ENCODE peak calls at places on chromosomes 7 and 10, in eight cellular contexts. M is left lung, J is body of pancreas, G is tibial artery, F is WERI-Rb-1, N is dorsolateral prefrontal cortex, O is thoracic aorta, Y is transverse colon. Z is an unnamed sample.

GRCh38 chr10:2925631-2926030 is 141.7 kb upstream of the PFKP start:
- DNase-seq in M (no peak), J (peak), G (peak), F (no peak), N (no peak), O (no peak), Y (peak), Z (peak)

GRCh38 chr10:60236869-60237524 is 152.7 kb downstream of the ANK3 start:
- DNase-seq in M (no peak), J (no peak), G (peak), F (no peak), N (peak), O (no peak), Y (peak), Z (no peak)

GRCh38 chr7:155774947-155775346 is 37.3 kb downstream of the SHH start:
- DNase-seq in M (no peak), J (no peak), G (no peak), F (no peak), N (no peak), O (no peak), Y (no peak), Z (no peak)

GRCh38 chr7:100351657-100352058 is 6.3 kb upstream of the PILRB start:
- DNase-seq in M (peak), J (no peak), G (no peak), F (no peak), N (no peak), O (no peak), Y (no peak), Z (no peak)

GRCh38 chr10:22583683-22584082 is 130.7 kb downstream of the PIP4K2A start:
- DNase-seq in M (no peak), J (no peak), G (no peak), F (no peak), N (no peak), O (no peak), Y (no peak), Z (no peak)

GRCh38 chr10:44749141-44749540 is 162.0 kb upstream of the TMEM72 start:
- DNase-seq in M (no peak), J (no peak), G (no peak), F (no peak), N (no peak), O (no peak), Y (no peak), Z (no peak)

GRCh38 chr10:14880201-14880600 is 1.5 kb downstream of the SUV39H2 start:
- DNase-seq in M (no peak), J (no peak), G (no peak), F (no peak), N (no peak), O (no peak), Y (no peak), Z (no peak)

GRCh38 chr7:2157473-2158279 is 75.1 kb downstream of the MAD1L1 start:
- DNase-seq in M (peak), J (no peak), G (peak), F (no peak), N (peak), O (peak), Y (peak), Z (peak)

GRCh38 chr7:131819891-131820290 is 263.5 kb upstream of the PODXL start:
- DNase-seq in M (no peak), J (no peak), G (no peak), F (peak), N (no peak), O (no peak), Y (no peak), Z (no peak)

GRCh38 chr10:132255489-132256344 is 52.0 kb downstream of the STK32C start:
- DNase-seq in M (no peak), J (no peak), G (no peak), F (no peak), N (no peak), O (no peak), Y (no peak), Z (no peak)

DNA sequence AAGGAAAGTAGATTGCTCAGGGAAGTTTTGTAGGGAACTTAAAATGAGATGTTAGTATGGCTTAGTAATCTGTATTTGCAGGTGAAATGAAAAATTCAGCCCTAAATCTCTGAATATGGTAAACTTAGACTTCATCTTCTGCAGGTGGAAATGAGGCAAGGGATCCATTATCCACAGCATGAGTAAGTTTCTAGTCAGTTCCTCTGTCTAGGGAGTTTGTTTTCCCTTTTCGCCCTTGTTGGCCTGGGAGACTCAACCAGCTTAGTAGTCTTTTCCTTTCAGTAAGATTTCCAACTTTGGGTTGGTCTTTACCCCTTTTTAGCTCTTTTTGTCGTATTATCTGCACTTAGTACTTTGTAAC is 65.6 kb downstream of the ZEB1 start:
- DNase-seq in M (no peak), J (no peak), G (no peak), F (no peak), N (no peak), O (no peak), Y (no peak), Z (no peak)
- H3K4me3 ChIP-seq in M (no peak), J (no peak), G (no peak), F (no peak), N (no peak), O (no peak), Y (no peak), Z (no peak)

GRCh38 chr7:30533886-30534285 is 29.3 kb upstream of the GGCT start:
- DNase-seq in M (no peak), J (no peak), G (peak), F (no peak), N (no peak), O (no peak), Y (no peak), Z (no peak)

GRCh38 chr7:30528779-30529178 is 24.1 kb upstream of the GGCT start:
- DNase-seq in M (no peak), J (no peak), G (no peak), F (no peak), N (no peak), O (no peak), Y (no peak), Z (no peak)

GRCh38 chr7:30526163-30526562 is 21.5 kb upstream of the GGCT start:
- DNase-seq in M (no peak), J (no peak), G (no peak), F (no peak), N (no peak), O (no peak), Y (no peak), Z (no peak)

GRCh38 chr7:30531286-30531685 is 26.7 kb upstream of the GGCT start:
- DNase-seq in M (no peak), J (no peak), G (no peak), F (no peak), N (no peak), O (no peak), Y (no peak), Z (no peak)

DNA sequence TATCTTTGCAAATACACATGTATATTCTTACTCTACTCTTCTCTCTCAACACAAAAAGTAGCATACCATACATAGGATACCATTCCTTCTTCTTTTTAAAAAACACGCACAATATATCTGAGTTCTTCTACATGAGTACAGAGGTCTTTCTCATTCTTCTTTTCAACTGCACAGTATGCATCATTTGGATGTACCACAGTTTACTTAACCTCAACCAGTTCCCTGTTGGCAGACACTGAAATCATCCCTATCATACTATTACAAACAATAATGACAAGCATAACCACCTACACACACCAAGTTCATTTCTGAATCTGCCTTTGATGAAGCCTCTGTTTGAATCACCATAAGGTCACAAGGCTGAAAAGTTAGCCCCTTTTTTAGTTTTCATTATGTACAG is 25.7 kb upstream of the GGCT start:
- DNase-seq in M (no peak), J (no peak), G (no peak), F (no peak), N (no peak), O (no peak), Y (no peak), Z (no peak)
- H3K27ac ChIP-seq in M (no peak), J (no peak), G (no peak), F (no peak), N (no peak), O (no peak), Y (no peak), Z (no peak)

GRCh38 chr10:19488592-19489280 is 327.5 kb upstream of the PLXDC2 start:
- DNase-seq in M (peak), J (peak), G (no peak), F (no peak), N (no peak), O (no peak), Y (peak), Z (no peak)
- H3K4me3 ChIP-seq in M (no peak), J (no peak), G (peak), F (no peak), N (peak), O (peak), Y (peak), Z (no peak)

DNA sequence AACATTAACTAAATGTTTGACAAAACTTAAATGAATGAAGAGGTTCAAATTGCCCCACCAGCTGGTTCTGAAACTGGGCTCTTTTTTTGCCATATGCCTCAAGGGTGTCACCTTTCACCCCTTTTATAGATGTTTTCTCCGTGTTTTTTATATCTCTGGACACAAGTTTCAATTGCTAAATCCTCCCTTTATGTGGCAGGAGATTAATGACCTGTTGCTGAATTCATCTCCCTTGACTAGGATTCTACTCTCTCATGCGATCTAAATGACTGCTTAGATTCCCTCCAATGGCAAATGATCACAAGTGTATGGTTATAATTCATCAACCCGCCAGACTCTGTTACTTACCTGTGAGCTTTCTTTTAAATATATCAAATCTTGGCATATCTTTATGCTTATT is 677.0 kb upstream of the POT1 start:
- DNase-seq in M (no peak), J (no peak), G (no peak), F (no peak), N (no peak), O (no peak), Y (no peak), Z (no peak)
- H3K27ac ChIP-seq in M (no peak), J (no peak), G (no peak), F (no peak), N (no peak), O (no peak), Y (no peak), Z (no peak)

GRCh38 chr7:19111474-19112143 is 5.8 kb downstream of the TWIST1 start:
- DNase-seq in M (no peak), J (no peak), G (no peak), F (no peak), N (no peak), O (no peak), Y (no peak), Z (no peak)
- H3K4me3 ChIP-seq in M (no peak), J (no peak), G (no peak), F (no peak), N (peak), O (peak), Y (no peak), Z (no peak)

GRCh38 chr10:29610876-29611647 is 23.7 kb downstream of the SVIL start:
- DNase-seq in M (no peak), J (no peak), G (no peak), F (no peak), N (no peak), O (no peak), Y (no peak), Z (no peak)

GRCh38 chr10:29608476-29609301 is 26.1 kb downstream of the SVIL start:
- DNase-seq in M (no peak), J (no peak), G (no peak), F (no peak), N (no peak), O (no peak), Y (no peak), Z (no peak)

GRCh38 chr10:29607576-29607975 is 27.2 kb downstream of the SVIL start:
- DNase-seq in M (no peak), J (no peak), G (no peak), F (no peak), N (no peak), O (no peak), Y (no peak), Z (no peak)

GRCh38 chr10:29608062-29608461 is 26.7 kb downstream of the SVIL start:
- DNase-seq in M (no peak), J (no peak), G (no peak), F (no peak), N (no peak), O (no peak), Y (no peak), Z (no peak)

DNA sequence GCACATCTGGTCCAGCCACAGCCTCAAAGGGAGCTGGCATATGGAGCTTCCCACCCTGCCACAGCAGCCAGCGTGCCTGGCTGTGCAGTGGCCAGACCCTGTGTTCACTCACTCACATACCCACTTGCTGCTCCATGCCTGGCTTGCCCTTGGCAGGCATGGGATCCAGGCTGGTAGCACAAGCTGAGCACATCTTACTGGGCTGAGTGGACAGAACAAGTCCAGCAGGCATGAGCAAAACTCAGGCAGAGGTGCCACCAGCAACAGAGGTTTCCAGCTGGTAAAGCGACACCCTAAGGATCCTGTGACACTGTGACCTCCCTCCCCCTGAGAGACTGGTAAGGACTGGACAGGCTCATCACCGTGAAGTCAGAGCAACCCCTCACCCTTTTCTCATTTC is 25.1 kb downstream of the SVIL start:
- DNase-seq in M (no peak), J (no peak), G (no peak), F (no peak), N (no peak), O (no peak), Y (no peak), Z (no peak)
- H3K27ac ChIP-seq in M (no peak), J (no peak), G (peak), F (no peak), N (no peak), O (peak), Y (no peak), Z (no peak)

GRCh38 chr10:48236199-48236621 is 38.3 kb downstream of the FRMPD2 start:
- DNase-seq in M (no peak), J (no peak), G (no peak), F (no peak), N (no peak), O (no peak), Y (no peak), Z (no peak)

GRCh38 chr10:48233643-48234042 is 40.9 kb downstream of the FRMPD2 start:
- DNase-seq in M (no peak), J (no peak), G (no peak), F (no peak), N (no peak), O (no peak), Y (no peak), Z (no peak)

GRCh38 chr10:48235501-48235900 is 39.0 kb downstream of the FRMPD2 start:
- DNase-seq in M (no peak), J (no peak), G (no peak), F (no peak), N (no peak), O (no peak), Y (no peak), Z (no peak)

GRCh38 chr10:48234295-48234694 is 40.2 kb downstream of the FRMPD2 start:
- DNase-seq in M (no peak), J (no peak), G (no peak), F (no peak), N (no peak), O (no peak), Y (no peak), Z (no peak)

GRCh38 chr10:48234807-48235206 is 39.7 kb downstream of the FRMPD2 start:
- DNase-seq in M (no peak), J (no peak), G (no peak), F (no peak), N (no peak), O (no peak), Y (no peak), Z (no peak)
- H3K4me3 ChIP-seq in M (no peak), J (no peak), G (no peak), F (no peak), N (no peak), O (no peak), Y (no peak), Z (no peak)

GRCh38 chr7:68258569-68258968 is 1261.9 kb downstream of the TYW1 start:
- DNase-seq in M (no peak), J (no peak), G (no peak), F (no peak), N (no peak), O (no peak), Y (no peak), Z (no peak)
- H3K27ac ChIP-seq in M (no peak), J (no peak), G (no peak), F (no peak), N (no peak), O (no peak), Y (no peak), Z (no peak)